ENCODE peak calls at places on chromosomes 11 and 22, in nine cellular contexts. O, A, H, G, Y, R, W, U and V are unnamed samples.

GRCh38 chr11:125211191-125211953 is 46.8 kb downstream of the PKNOX2 start:
- DNase-seq in O (peak; percentile 48), W (no peak), H (no peak), A (no peak), G (no peak), Y (no peak), R (no peak), U (no peak), V (no peak)

GRCh38 chr11:108609681-108610080 is 16.1 kb upstream of the EXPH5 start:
- DNase-seq in R (peak; percentile 74), U (no peak), O (no peak), Y (no peak), W (no peak), G (no peak), H (peak; percentile 79), A (no peak), V (no peak)

GRCh38 chr11:77761481-77761880 is 59.0 kb downstream of the RSF1 start:
- DNase-seq in R (no peak), A (no peak), H (no peak), G (no peak), U (no peak), O (no peak), Y (no peak), W (no peak), V (no peak)

GRCh38 chr11:13055200-13055599 is 46.1 kb downstream of the RASSF10 start:
- DNase-seq in H (no peak), W (no peak), R (no peak), A (no peak), G (no peak), Y (no peak), U (no peak), O (no peak), V (no peak)

GRCh38 chr11:72443016-72443415 is 8.7 kb upstream of the CLPB start:
- DNase-seq in A (no peak), G (no peak), W (no peak), Y (no peak), H (peak; percentile 48), O (no peak), R (no peak), U (no peak), V (no peak)

GRCh38 chr11:12693075-12693473 is 18.9 kb downstream of the TEAD1 start:
- DNase-seq in Y (no peak), A (no peak), O (no peak), W (no peak), R (no peak), U (no peak), G (no peak), H (no peak), V (no peak)

GRCh38 chr11:24574461-24574860 is 77.6 kb downstream of the LUZP2 start:
- DNase-seq in O (no peak), A (no peak), G (no peak), H (peak; percentile 29), W (no peak), R (no peak), U (no peak), Y (no peak), V (no peak)

GRCh38 chr11:70725272-70725671 is 326.9 kb downstream of the CTTN start:
- DNase-seq in R (no peak), H (no peak), G (no peak), W (no peak), O (no peak), Y (no peak), A (no peak), U (no peak), V (no peak)

DNA sequence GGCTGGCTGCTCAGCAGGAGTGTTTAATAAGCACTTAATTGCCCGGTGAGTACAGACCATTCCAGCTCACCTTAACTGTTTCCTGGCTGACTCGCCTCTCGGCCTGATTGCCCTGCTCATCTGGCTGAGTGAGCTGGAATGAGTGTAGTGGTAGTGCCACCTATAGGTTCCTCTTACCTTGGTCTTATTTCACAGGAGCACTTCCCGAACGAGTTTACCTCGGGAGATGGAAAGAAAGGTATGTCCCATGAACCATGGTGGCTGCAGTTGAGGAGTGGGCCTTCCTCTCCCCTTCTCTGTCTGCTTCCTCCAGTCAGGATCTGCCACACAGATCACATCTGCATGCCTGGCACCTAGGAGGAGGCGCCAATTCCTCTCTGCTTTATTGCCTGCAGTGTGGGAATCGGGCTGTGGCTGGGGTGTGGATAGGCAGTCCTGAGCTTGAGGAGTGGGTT is 26.7 kb downstream of the UPB1 start:
- DNase-seq in A (peak; percentile 76), U (no peak), R (peak; percentile 41), Y (peak; percentile 86), H (peak; percentile 69), O (peak; percentile 75), W (peak; percentile 57), G (peak; percentile 78), V (peak; percentile 80)
- TF ChIP-seq CTCF in A (peak; percentile 55), U (peak; percentile 28), R (peak; percentile 68), Y (peak; percentile 79), H (peak; percentile 52), O (peak; percentile 56), W (peak; percentile 38), G (peak; percentile 43), V (peak; percentile 77)

DNA sequence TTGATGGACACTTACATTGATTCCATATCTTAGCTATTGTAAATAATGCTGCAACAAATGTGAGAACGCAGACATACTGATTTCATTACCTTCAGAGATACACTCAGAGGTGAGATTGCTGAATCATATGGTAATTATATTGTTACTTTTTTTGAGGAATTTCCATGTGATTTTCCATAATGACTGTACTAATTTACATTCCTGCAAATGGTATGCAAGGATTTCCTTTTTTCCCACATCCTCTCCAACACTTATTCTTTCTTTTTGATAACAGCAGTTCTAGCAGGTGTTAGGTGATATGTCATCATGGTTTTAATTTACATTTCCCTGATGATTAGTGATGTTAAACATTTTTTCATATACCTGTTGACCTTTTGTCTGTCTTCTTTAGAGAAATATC is 207.7 kb downstream of the C11orf87 start:
- DNase-seq in H (no peak), R (no peak), Y (no peak), W (no peak), O (no peak), G (no peak), U (no peak), A (no peak), V (no peak)
- TF ChIP-seq CTCF in H (no peak), R (no peak), Y (no peak), W (no peak), O (no peak), G (no peak), U (no peak), A (no peak), V (no peak)

DNA sequence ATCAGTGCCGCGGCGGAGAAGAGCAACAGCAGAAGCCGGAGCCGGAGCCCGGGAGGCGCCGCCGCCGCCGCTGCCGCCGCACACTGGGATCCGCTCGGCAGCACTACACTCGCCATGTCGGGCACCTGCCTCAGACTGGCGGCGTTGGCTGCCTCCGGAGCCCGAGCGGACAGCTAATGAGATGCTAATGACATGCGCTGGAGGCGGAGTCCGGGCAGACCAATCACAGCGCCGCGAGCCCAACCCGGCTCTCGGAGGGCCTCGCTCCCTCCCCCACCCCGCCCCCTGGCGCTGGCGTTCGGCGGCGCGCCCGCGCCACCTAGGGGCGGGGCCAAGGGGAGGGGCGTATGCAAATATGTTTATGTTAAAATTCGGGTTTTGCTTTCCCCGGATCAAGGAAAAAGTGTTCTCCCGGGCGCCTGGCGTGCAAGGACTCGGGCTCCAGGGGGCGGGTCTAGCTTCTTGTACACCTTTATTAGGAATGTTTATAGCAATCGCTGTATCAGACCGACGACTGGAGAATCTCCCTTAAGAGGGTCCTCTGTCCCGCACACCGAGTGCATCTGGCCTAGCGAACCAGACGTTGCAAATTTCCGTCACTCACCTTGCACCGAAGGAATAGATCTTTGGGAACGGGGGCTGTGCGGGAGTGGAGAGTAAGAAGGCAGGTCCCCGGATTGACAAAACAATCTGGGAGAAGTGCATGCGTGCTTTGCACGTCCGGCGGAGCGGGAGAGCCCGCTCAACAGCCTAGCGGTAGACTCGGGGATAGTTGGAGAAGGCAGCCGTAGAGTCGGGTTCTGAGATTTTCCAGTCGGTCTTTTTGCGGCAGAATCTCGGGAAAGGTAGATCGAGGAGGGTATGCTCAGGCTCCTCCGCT is at the start of gene CADM1:
- DNase-seq in O (peak; percentile 99), G (peak; percentile 93), Y (no peak), H (peak; percentile 82), R (peak; percentile 38), U (peak; percentile 77), W (peak; percentile 91), A (peak; percentile 96), V (peak; percentile 97)
- TF ChIP-seq CTCF in O (peak; percentile 56), G (peak; percentile 56), Y (no peak), H (peak; percentile 54), R (peak; percentile 79), U (peak; percentile 61), W (peak; percentile 63), A (peak; percentile 54), V (peak; percentile 75)

DNA sequence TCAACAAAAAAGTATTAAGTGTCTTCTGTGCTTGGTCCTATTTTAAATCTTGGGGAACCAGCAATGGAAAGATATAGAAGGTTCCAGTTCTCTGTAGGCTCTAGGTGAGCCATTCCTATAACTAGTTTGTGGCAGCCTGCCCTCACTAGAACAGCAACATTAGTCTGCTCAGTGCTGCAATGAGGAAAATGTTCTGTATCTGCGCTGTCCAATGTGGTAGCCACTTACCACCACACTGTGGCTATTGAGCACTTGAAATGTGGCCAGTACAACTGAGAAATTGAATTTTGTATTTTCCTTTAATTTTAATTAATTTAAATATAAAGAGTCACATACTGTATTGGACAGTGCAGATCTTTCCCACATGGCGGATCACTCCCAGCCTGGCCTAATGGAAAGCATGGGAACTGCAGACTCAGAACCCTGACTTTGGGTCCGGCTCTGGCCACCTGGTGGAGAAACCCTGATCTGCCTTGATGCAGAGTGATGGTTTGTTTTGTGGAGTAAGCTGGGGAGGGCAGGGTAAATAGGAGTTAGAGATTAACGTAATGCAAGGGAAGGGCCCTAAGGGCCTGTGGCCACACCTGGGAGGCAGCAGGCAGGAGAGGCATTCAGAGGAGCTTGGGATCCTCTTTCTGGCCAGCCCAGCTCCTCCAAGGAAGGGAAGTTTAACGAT is 101.0 kb downstream of the ME3 start:
- DNase-seq in R (no peak), O (peak; percentile 70), Y (peak; percentile 80), A (no peak), H (peak; percentile 26), U (no peak), G (no peak), W (peak; percentile 70), V (peak; percentile 81)
- TF ChIP-seq CTCF in R (peak; percentile 74), O (peak; percentile 76), Y (peak; percentile 93), A (no peak), H (peak; percentile 39), U (peak; percentile 27), G (no peak), W (peak; percentile 61), V (peak; percentile 81)

DNA sequence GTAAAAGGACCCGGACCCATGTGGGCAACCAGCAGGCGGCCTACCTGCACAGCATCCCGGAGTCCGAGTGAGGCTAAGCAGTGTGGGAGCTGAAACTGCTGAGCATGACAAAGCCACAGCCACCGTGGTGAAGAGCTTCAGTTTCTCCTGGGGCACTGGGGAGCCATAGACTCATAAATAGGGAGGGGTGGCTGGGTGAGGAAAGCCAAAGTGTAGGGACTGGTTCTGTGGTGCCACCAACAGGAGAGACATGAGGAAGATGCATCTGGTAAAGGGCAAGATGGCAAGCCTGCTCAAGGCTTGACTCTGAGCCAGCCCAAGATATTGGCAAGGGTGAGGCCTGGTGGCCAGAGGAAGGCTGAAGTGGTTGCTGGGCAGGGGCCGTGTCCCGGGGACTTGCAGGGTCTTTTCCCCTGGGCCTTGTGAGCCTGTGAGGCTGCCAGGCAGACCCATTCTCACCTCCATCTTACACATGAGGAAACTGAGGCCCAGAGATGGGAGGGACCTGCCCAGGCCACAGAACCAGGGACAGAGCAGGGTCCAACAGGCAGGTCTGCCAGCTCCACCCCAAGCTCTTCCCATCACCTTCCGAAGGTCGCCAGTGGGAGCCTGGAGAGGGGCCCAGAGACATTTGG is 30.4 kb downstream of the CYTH4 start:
- DNase-seq in W (no peak), Y (no peak), R (no peak), A (no peak), O (no peak), U (no peak), G (no peak), H (no peak), V (no peak)
- TF ChIP-seq CTCF in W (no peak), Y (no peak), R (no peak), A (no peak), O (no peak), U (no peak), G (no peak), H (no peak), V (no peak)